ENCODE peak calls at places on chromosomes 11 and 22, in ten cellular contexts. D is cardiac muscle cell; L is GM23248; A is aorta; N is cardiac fibroblast; B is effector memory CD4-positive, alpha-beta T cell; P is brain microvascular endothelial cell; U is fibroblast of mammary gland; J is gastrocnemius medialis; E is PC-3. S is an unnamed sample.

GRCh38 chr11:27679136-27680015 is 20.9 kb downstream of the BDNF start:
- DNase-seq in D (no peak), L (no peak), A (no peak), N (no peak), B (no peak), P (no peak), U (no peak), J (no peak), E (no peak), S (no peak)

GRCh38 chr11:119206512-119207299 is 567 bp downstream of the CBL start:
- DNase-seq in D (peak), L (peak), A (no peak), N (peak), B (peak), P (peak), U (peak), J (peak), E (peak), S (peak)

GRCh38 chr11:40338739-40339138 is 1120.7 kb downstream of the LRRC4C start:
- DNase-seq in D (no peak), L (peak), A (no peak), N (peak), B (no peak), P (peak), U (peak), J (no peak), E (peak), S (no peak)

GRCh38 chr11:8826901-8827560 is 84.0 kb upstream of the AKIP1 start:
- DNase-seq in D (no peak), L (no peak), A (no peak), N (no peak), B (no peak), P (no peak), U (no peak), J (no peak), E (no peak), S (no peak)

GRCh38 chr11:33195391-33196190 is 34.3 kb upstream of the CSTF3 start:
- DNase-seq in D (no peak), L (peak), A (no peak), N (peak), B (no peak), P (no peak), U (peak), J (no peak), E (no peak), S (no peak)

GRCh38 chr11:78350646-78351165 is 66.9 kb downstream of the GAB2 start:
- DNase-seq in D (no peak), L (peak), A (no peak), N (peak), B (no peak), P (no peak), U (peak), J (peak), E (no peak), S (no peak)

GRCh38 chr22:22558972-22559603 is at the start of gene PRAME:
- DNase-seq in D (no peak), L (peak), A (peak), N (peak), B (peak), P (peak), U (peak), J (peak), E (peak), S (peak)

GRCh38 chr22:20918663-20919220 is 1.5 kb downstream of the CRKL start:
- DNase-seq in D (peak), L (peak), A (no peak), N (no peak), B (no peak), P (no peak), U (no peak), J (no peak), E (no peak), S (no peak)

GRCh38 chr11:44680982-44681597 is 45.7 kb upstream of the TSPAN18 start:
- DNase-seq in D (no peak), L (peak), A (no peak), N (peak), B (peak), P (no peak), U (no peak), J (no peak), E (peak), S (no peak)

GRCh38 chr22:37321288-37321687 is 39.0 kb downstream of the CYTH4 start:
- DNase-seq in D (no peak), L (peak), A (no peak), N (no peak), B (no peak), P (no peak), U (no peak), J (no peak), E (no peak), S (no peak)

GRCh38 chr11:106077609-106078517 is at the start of gene AASDHPPT:
- DNase-seq in D (peak), L (peak), A (no peak), N (peak), B (no peak), P (peak), U (peak), J (peak), E (peak), S (no peak)

GRCh38 chr22:38028344-38029130 is 28.7 kb upstream of the PICK1 start:
- DNase-seq in D (peak), L (no peak), A (no peak), N (no peak), B (no peak), P (no peak), U (no peak), J (no peak), E (no peak), S (no peak)

GRCh38 chr11:49995559-49995958 is 13.2 kb upstream of the OR4C12 start:
- DNase-seq in D (peak), L (peak), A (no peak), N (peak), B (no peak), P (peak), U (peak), J (no peak), E (peak), S (peak)

GRCh38 chr11:128735935-128736610 is 42.2 kb downstream of the FLI1 start:
- DNase-seq in D (peak), L (no peak), A (no peak), N (no peak), B (no peak), P (no peak), U (no peak), J (no peak), E (no peak), S (no peak)

GRCh38 chr22:22233081-22233480 is 11.5 kb upstream of the VPREB1 start:
- DNase-seq in D (no peak), L (no peak), A (no peak), N (no peak), B (no peak), P (no peak), U (no peak), J (no peak), E (no peak), S (no peak)

GRCh38 chr22:35577799-35578659 is 37.4 kb downstream of the RASD2 start:
- DNase-seq in D (no peak), L (no peak), A (no peak), N (no peak), B (no peak), P (no peak), U (no peak), J (no peak), E (no peak), S (no peak)

DNA sequence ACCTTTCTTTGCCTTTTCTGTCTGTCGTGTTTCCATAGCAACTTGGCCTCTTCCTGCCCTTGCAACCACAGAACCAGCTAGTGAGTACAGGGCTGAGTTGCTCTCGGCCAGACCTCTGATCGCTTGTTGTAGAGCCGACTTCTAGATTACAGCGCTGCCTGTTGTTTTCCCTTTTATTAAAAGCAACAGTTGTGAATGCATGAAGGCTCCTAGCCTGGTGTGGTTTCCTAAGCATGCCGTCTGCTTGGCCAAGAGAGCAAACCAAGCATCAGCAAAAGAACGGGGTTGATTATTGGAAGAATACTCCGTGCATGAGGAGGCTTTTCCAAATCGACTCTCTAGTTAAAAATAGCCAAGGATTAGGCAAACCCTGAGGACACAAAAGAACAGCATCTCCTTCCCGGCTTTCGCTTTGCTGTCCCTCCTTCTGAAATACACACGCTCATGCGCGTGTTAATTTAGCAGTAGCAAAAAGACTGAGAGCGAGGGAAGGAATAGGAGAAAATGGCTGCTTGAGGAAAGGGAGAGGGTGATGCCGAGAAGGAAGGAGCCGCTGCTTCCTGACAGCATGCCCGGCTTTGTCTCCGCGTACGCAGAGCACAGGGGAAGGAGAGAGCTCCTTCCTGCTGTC is 71.5 kb upstream of the TTC12 start:
- DNase-seq in D (no peak), L (peak), A (peak), N (peak), B (no peak), P (peak), U (peak), J (no peak), E (no peak), S (peak)
- H3K4me3 ChIP-seq in D (no peak), L (peak), A (peak), N (peak), B (peak), P (peak), U (peak), J (peak), E (no peak), S (peak)

GRCh38 chr11:12687740-12688139 is 13.5 kb downstream of the TEAD1 start:
- DNase-seq in D (no peak), L (no peak), A (no peak), N (no peak), B (no peak), P (no peak), U (no peak), J (no peak), E (peak), S (no peak)

GRCh38 chr11:12684821-12685220 is 10.6 kb downstream of the TEAD1 start:
- DNase-seq in D (no peak), L (no peak), A (no peak), N (no peak), B (no peak), P (no peak), U (no peak), J (no peak), E (no peak), S (no peak)

GRCh38 chr11:12687216-12687623 is 13.0 kb downstream of the TEAD1 start:
- DNase-seq in D (no peak), L (no peak), A (no peak), N (no peak), B (no peak), P (no peak), U (no peak), J (no peak), E (peak), S (no peak)

GRCh38 chr11:12685229-12685628 is 11.0 kb downstream of the TEAD1 start:
- DNase-seq in D (no peak), L (peak), A (no peak), N (no peak), B (no peak), P (no peak), U (no peak), J (no peak), E (peak), S (no peak)

DNA sequence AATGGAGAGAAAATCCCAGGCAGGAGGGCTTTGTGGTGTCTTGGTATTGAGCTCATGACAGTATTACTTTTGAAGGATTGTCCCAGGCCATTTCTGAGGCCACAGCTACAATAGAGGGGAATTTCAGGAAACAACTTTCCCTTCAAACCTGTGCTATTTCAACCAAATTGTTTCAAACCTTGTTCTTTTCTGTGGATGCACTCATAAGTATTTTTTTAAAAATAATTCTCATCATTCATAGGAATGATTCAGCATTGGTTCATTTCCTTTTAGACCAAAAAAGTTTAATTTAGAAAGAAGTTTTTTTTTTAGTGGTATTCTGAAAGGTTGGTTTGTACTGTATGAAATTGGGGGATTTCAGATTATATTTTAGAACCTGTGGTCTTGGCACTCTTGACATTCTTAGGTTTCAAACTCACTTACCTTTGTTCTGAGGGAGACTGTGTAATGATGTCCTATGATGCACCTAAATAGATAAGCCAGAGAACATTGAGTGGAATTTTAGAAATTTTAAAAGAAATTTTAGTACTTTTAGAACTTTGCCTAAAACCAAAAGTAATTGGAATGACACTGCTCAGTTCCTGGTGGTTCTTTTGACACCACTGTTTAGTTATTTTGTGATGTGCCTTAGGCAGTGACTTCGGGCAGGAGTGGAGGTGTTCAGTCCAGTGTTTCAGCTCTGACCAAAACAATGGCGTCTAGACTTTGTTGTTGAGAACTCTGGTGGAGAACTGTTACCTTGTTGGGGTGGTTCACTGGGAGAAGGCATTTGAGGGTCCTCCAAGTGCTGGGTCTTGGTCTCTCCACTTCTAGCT is 12.2 kb downstream of the TEAD1 start:
- DNase-seq in D (no peak), L (peak), A (no peak), N (no peak), B (no peak), P (no peak), U (no peak), J (no peak), E (peak), S (no peak)
- H3K4me3 ChIP-seq in D (no peak), L (peak), A (no peak), N (no peak), B (no peak), P (no peak), U (no peak), J (no peak), E (no peak), S (no peak)

DNA sequence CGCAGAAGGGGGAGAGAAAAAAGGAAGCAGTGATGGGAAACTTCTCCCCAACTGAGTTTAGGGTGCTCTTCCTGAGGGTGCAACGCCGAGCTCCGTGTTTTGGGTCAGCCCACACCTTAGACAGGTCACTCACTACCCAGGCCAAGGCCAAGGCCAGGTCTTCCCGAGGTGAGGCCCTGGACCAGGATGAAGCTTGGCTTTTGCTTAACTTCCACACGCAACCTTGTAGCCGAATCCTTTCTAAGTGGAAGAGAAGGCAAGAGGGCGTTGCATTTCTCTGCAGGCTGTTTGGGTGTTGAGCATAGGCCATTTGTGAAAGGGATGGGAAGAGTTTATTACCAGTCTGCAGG is 1.4 kb downstream of the KREMEN1 start:
- DNase-seq in D (no peak), L (peak), A (no peak), N (no peak), B (no peak), P (no peak), U (no peak), J (no peak), E (no peak), S (no peak)
- H3K4me3 ChIP-seq in D (peak), L (peak), A (no peak), N (peak), B (no peak), P (no peak), U (peak), J (peak), E (no peak), S (peak)

DNA sequence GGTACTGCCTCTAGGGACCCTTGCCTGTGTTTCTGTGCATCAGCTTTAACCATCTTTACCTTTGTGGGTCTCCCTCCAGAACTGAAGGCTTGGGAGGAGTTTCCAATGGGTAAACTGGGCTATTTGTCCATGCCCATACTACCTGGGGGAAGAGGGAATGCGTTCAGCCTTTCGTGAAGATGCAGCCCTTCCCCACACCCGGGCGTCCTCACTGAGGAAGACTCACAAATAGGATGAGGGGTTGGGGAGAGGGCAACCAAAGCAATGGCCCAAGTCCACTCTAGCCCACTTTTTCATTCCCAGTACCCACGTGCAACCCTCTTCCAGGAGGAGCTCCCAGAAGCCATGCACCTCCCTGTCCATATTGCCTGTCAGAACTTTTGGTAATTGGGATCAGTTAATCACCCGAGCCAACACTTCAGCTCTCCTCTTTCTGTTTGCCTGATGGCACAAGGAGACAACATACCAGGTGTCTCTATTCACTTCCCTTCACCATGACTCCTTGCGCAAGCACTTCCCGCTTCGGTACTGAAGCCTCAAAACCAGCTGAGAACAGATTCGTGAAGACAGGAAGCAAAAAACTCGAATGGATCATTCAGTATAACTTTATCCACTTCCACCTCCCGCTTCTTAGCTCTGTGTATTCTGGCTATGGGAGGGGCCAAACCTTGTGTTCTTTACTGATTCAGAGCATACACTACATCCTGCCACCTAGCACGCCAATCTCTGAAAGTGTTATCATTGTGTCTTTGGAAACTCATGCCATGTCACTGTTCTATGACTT is 62.0 kb upstream of the ADA2 start:
- DNase-seq in D (no peak), L (no peak), A (no peak), N (no peak), B (no peak), P (no peak), U (no peak), J (no peak), E (no peak), S (no peak)
- H3K4me3 ChIP-seq in D (no peak), L (no peak), A (no peak), N (no peak), B (no peak), P (no peak), U (no peak), J (no peak), E (no peak), S (no peak)

GRCh38 chr22:19764050-19764593 is 3.5 kb downstream of the TBX1 start:
- DNase-seq in D (no peak), L (no peak), A (no peak), N (no peak), B (no peak), P (no peak), U (no peak), J (no peak), E (no peak), S (peak)
- H3K4me3 ChIP-seq in D (no peak), L (no peak), A (no peak), N (no peak), B (no peak), P (no peak), U (no peak), J (no peak), E (no peak), S (no peak)

DNA sequence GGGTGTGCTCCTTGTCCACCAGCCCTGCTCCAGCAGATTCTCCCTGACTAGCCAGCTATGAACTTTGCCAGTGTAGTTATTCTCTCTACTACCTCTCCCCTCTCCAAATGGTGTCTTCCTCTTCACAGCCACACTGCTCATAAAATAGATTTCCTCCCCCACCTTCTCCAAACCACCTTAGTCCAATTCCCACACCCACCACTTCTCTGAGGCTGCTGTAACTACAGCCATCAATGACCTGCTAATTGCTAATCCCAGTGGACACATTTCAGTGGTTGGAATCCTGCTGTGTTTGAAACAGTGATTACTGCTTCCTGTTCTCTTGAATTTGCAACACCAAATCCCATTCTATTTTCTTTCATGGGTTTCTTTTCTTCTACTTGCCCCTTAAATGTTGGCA is 23.4 kb downstream of the SYT9 start:
- DNase-seq in D (no peak), L (no peak), A (no peak), N (no peak), B (no peak), P (no peak), U (no peak), J (no peak), E (no peak), S (no peak)
- H3K4me3 ChIP-seq in D (no peak), L (no peak), A (no peak), N (no peak), B (no peak), P (no peak), U (no peak), J (no peak), E (no peak), S (no peak)

GRCh38 chr11:859394-860131 is 16.9 kb downstream of the TSPAN4 start:
- DNase-seq in D (peak), L (peak), A (peak), N (peak), B (no peak), P (peak), U (peak), J (no peak), E (peak), S (peak)
- H3K4me3 ChIP-seq in D (no peak), L (no peak), A (no peak), N (peak), B (no peak), P (peak), U (peak), J (no peak), E (no peak), S (no peak)

GRCh38 chr22:28297504-28297903 is 378.4 kb upstream of the PITPNB start:
- DNase-seq in D (no peak), L (no peak), A (no peak), N (peak), B (no peak), P (no peak), U (no peak), J (no peak), E (no peak), S (no peak)
- H3K4me3 ChIP-seq in D (no peak), L (no peak), A (no peak), N (no peak), B (no peak), P (no peak), U (no peak), J (no peak), E (no peak), S (no peak)

S was measured in right cardiac atrium.